ENCODE peak calls at places on chromosomes 5 and 9, in nine cellular contexts. One of them, this sample, is unnamed.
A peak's percentile ranks its signal among the peaks of the same experiment; 100 is the strongest.

GRCh38 chr5:68178579-68178978 is 37.0 kb upstream of the PIK3R1 start:
- DNase-seq in pancreas: no peak
- DNase-seq in IMR-90: no peak
- DNase-seq in A549: peak; percentile 27
- DNase-seq in foreskin fibroblast: peak; percentile 20
- DNase-seq in nephron progenitor cell: no peak
- DNase-seq in neural crest cell: no peak
- DNase-seq in activated B cell treated with CpG ODN at 0.5 μM for 24 hours: no peak
- DNase-seq in fibroblast of villous mesenchyme: no peak
- DNase-seq in this sample: no peak

GRCh38 chr5:169097374-169097831 is 203.5 kb downstream of the SLIT3 start:
- DNase-seq in pancreas: no peak
- DNase-seq in IMR-90: peak; percentile 2
- DNase-seq in A549: no peak
- DNase-seq in foreskin fibroblast: peak; percentile 73
- DNase-seq in nephron progenitor cell: peak; percentile 34
- DNase-seq in neural crest cell: no peak
- DNase-seq in activated B cell treated with CpG ODN at 0.5 μM for 24 hours: no peak
- DNase-seq in fibroblast of villous mesenchyme: no peak
- DNase-seq in this sample: no peak

GRCh38 chr9:98927724-98928123 is 16.0 kb upstream of the COL15A1 start:
- DNase-seq in pancreas: no peak
- DNase-seq in IMR-90: no peak
- DNase-seq in A549: no peak
- DNase-seq in foreskin fibroblast: no peak
- DNase-seq in nephron progenitor cell: no peak
- DNase-seq in neural crest cell: no peak
- DNase-seq in activated B cell treated with CpG ODN at 0.5 μM for 24 hours: no peak
- DNase-seq in fibroblast of villous mesenchyme: no peak
- DNase-seq in this sample: no peak

GRCh38 chr9:27749838-27750237 is 176.6 kb upstream of the C9orf72 start:
- DNase-seq in pancreas: no peak
- DNase-seq in IMR-90: no peak
- DNase-seq in A549: no peak
- DNase-seq in foreskin fibroblast: no peak
- DNase-seq in nephron progenitor cell: no peak
- DNase-seq in neural crest cell: no peak
- DNase-seq in activated B cell treated with CpG ODN at 0.5 μM for 24 hours: no peak
- DNase-seq in fibroblast of villous mesenchyme: no peak
- DNase-seq in this sample: no peak

GRCh38 chr9:4933177-4933576 is 51.9 kb upstream of the JAK2 start:
- DNase-seq in pancreas: no peak
- DNase-seq in IMR-90: no peak
- DNase-seq in A549: no peak
- DNase-seq in foreskin fibroblast: peak; percentile 42
- DNase-seq in nephron progenitor cell: no peak
- DNase-seq in neural crest cell: no peak
- DNase-seq in activated B cell treated with CpG ODN at 0.5 μM for 24 hours: no peak
- DNase-seq in fibroblast of villous mesenchyme: no peak
- DNase-seq in this sample: no peak

GRCh38 chr9:111067472-111067871 is 29.2 kb upstream of the LPAR1 start:
- DNase-seq in pancreas: no peak
- DNase-seq in IMR-90: no peak
- DNase-seq in A549: no peak
- DNase-seq in foreskin fibroblast: peak; percentile 47
- DNase-seq in nephron progenitor cell: no peak
- DNase-seq in neural crest cell: no peak
- DNase-seq in activated B cell treated with CpG ODN at 0.5 μM for 24 hours: no peak
- DNase-seq in fibroblast of villous mesenchyme: peak; percentile 22
- DNase-seq in this sample: no peak

GRCh38 chr5:129904667-129905466 is 602 bp downstream of the CHSY3 start:
- DNase-seq in pancreas: peak; percentile 15
- DNase-seq in IMR-90: no peak
- DNase-seq in A549: peak; percentile 5
- DNase-seq in foreskin fibroblast: peak; percentile 57
- DNase-seq in nephron progenitor cell: peak; percentile 60
- DNase-seq in neural crest cell: peak; percentile 18
- DNase-seq in activated B cell treated with CpG ODN at 0.5 μM for 24 hours: no peak
- DNase-seq in fibroblast of villous mesenchyme: no peak
- DNase-seq in this sample: no peak

GRCh38 chr5:126947146-126948010 is 83.0 kb downstream of the MARCHF3 start:
- DNase-seq in pancreas: peak; percentile 15
- DNase-seq in IMR-90: no peak
- DNase-seq in A549: no peak
- DNase-seq in foreskin fibroblast: no peak
- DNase-seq in nephron progenitor cell: no peak
- DNase-seq in neural crest cell: no peak
- DNase-seq in activated B cell treated with CpG ODN at 0.5 μM for 24 hours: no peak
- DNase-seq in fibroblast of villous mesenchyme: no peak
- DNase-seq in this sample: no peak

GRCh38 chr9:36191696-36192095 is 975 bp downstream of the CLTA start:
- DNase-seq in pancreas: no peak
- DNase-seq in IMR-90: no peak
- DNase-seq in A549: no peak
- DNase-seq in foreskin fibroblast: no peak
- DNase-seq in nephron progenitor cell: peak; percentile 33
- DNase-seq in neural crest cell: no peak
- DNase-seq in activated B cell treated with CpG ODN at 0.5 μM for 24 hours: no peak
- DNase-seq in fibroblast of villous mesenchyme: no peak
- DNase-seq in this sample: no peak

GRCh38 chr5:138448481-138449398 is 9.9 kb downstream of the REEP2 start:
- DNase-seq in pancreas: no peak
- DNase-seq in IMR-90: peak; percentile 36
- DNase-seq in A549: peak; percentile 34
- DNase-seq in foreskin fibroblast: peak; percentile 52
- DNase-seq in nephron progenitor cell: no peak
- DNase-seq in neural crest cell: no peak
- DNase-seq in activated B cell treated with CpG ODN at 0.5 μM for 24 hours: no peak
- DNase-seq in fibroblast of villous mesenchyme: no peak
- DNase-seq in this sample: no peak

GRCh38 chr9:133708770-133709611 is 29.2 kb downstream of the SARDH start:
- DNase-seq in pancreas: no peak
- DNase-seq in IMR-90: no peak
- DNase-seq in A549: no peak
- DNase-seq in foreskin fibroblast: no peak
- DNase-seq in nephron progenitor cell: peak; percentile 78
- DNase-seq in neural crest cell: no peak
- DNase-seq in activated B cell treated with CpG ODN at 0.5 μM for 24 hours: peak; percentile 31
- DNase-seq in fibroblast of villous mesenchyme: no peak
- DNase-seq in this sample: no peak

GRCh38 chr9:22244141-22245011 is 202.2 kb upstream of the DMRTA1 start:
- DNase-seq in pancreas: no peak
- DNase-seq in IMR-90: peak; percentile 63
- DNase-seq in A549: peak; percentile 71
- DNase-seq in foreskin fibroblast: peak; percentile 78
- DNase-seq in nephron progenitor cell: peak; percentile 45
- DNase-seq in neural crest cell: peak; percentile 19
- DNase-seq in activated B cell treated with CpG ODN at 0.5 μM for 24 hours: no peak
- DNase-seq in fibroblast of villous mesenchyme: peak; percentile 69
- DNase-seq in this sample: no peak

GRCh38 chr5:162067651-162068411 is at the start of gene GABRG2:
- DNase-seq in pancreas: no peak
- DNase-seq in IMR-90: no peak
- DNase-seq in A549: no peak
- DNase-seq in foreskin fibroblast: no peak
- DNase-seq in nephron progenitor cell: no peak
- DNase-seq in neural crest cell: no peak
- DNase-seq in activated B cell treated with CpG ODN at 0.5 μM for 24 hours: no peak
- DNase-seq in fibroblast of villous mesenchyme: no peak
- DNase-seq in this sample: no peak

GRCh38 chr9:126149661-126150060 is 177.0 kb upstream of the MVB12B start:
- DNase-seq in pancreas: no peak
- DNase-seq in IMR-90: no peak
- DNase-seq in A549: no peak
- DNase-seq in foreskin fibroblast: no peak
- DNase-seq in nephron progenitor cell: no peak
- DNase-seq in neural crest cell: no peak
- DNase-seq in activated B cell treated with CpG ODN at 0.5 μM for 24 hours: no peak
- DNase-seq in fibroblast of villous mesenchyme: no peak
- DNase-seq in this sample: no peak

GRCh38 chr9:136996361-136997281 is at the start of gene CLIC3:
- DNase-seq in pancreas: no peak
- DNase-seq in IMR-90: no peak
- DNase-seq in A549: peak; percentile 51
- DNase-seq in foreskin fibroblast: peak; percentile 42
- DNase-seq in nephron progenitor cell: peak; percentile 40
- DNase-seq in neural crest cell: no peak
- DNase-seq in activated B cell treated with CpG ODN at 0.5 μM for 24 hours: peak; percentile 40
- DNase-seq in fibroblast of villous mesenchyme: peak; percentile 47
- DNase-seq in this sample: no peak

GRCh38 chr5:144566747-144567415 is 396.2 kb downstream of the KCTD16 start:
- DNase-seq in pancreas: no peak
- DNase-seq in IMR-90: peak; percentile 76
- DNase-seq in A549: no peak
- DNase-seq in foreskin fibroblast: peak; percentile 65
- DNase-seq in nephron progenitor cell: no peak
- DNase-seq in neural crest cell: no peak
- DNase-seq in activated B cell treated with CpG ODN at 0.5 μM for 24 hours: no peak
- DNase-seq in fibroblast of villous mesenchyme: no peak
- DNase-seq in this sample: no peak

GRCh38 chr5:6736106-6736505 is 22.9 kb downstream of the TENT4A start:
- DNase-seq in pancreas: no peak
- DNase-seq in IMR-90: no peak
- DNase-seq in A549: no peak
- DNase-seq in foreskin fibroblast: no peak
- DNase-seq in nephron progenitor cell: no peak
- DNase-seq in neural crest cell: no peak
- DNase-seq in activated B cell treated with CpG ODN at 0.5 μM for 24 hours: no peak
- DNase-seq in fibroblast of villous mesenchyme: no peak
- DNase-seq in this sample: no peak

GRCh38 chr5:147098233-147098790 is 136.5 kb upstream of the STK32A start:
- DNase-seq in pancreas: peak; percentile 43
- DNase-seq in IMR-90: peak; percentile 34
- DNase-seq in A549: peak; percentile 37
- DNase-seq in foreskin fibroblast: peak; percentile 22
- DNase-seq in nephron progenitor cell: peak; percentile 38
- DNase-seq in neural crest cell: peak; percentile 51
- DNase-seq in activated B cell treated with CpG ODN at 0.5 μM for 24 hours: no peak
- DNase-seq in fibroblast of villous mesenchyme: peak; percentile 54
- DNase-seq in this sample: no peak
- TF ChIP-seq CTCF in pancreas: peak; percentile 48
- TF ChIP-seq CTCF in IMR-90: peak; percentile 55
- TF ChIP-seq CTCF in A549: no peak
- TF ChIP-seq CTCF in foreskin fibroblast: peak; percentile 46
- TF ChIP-seq CTCF in nephron progenitor cell: peak; percentile 52
- TF ChIP-seq CTCF in neural crest cell: peak; percentile 72
- TF ChIP-seq CTCF in activated B cell treated with CpG ODN at 0.5 μM for 24 hours: no peak
- TF ChIP-seq CTCF in fibroblast of villous mesenchyme: peak; percentile 60
- TF ChIP-seq CTCF in this sample: peak; percentile 36

DNA sequence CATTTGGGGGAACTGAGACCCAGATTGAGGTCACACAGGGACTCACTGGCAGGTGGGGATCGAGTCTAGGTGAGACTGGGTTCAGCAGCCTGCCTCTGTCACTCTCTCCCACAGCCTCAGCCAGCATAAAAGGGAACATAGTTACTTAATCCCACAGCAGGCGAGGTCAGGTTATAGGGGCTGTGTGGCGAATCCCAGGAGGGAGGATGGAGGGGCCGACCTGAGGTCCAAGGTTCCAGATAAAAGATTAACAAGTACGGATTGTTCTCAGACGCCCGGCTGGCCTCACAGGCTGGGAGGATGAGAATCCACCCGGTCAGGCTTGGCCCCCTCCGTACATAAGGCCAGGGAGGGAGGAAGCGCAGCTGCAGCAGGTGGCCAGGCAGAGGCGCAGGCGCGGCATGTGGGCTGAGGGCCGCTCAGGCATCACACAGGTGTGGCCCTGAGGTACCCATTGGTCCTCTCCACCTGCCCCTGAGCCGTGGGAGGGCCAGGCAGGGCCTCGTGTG is 3.3 kb downstream of the SUSD3 start:
- DNase-seq in pancreas: no peak
- DNase-seq in IMR-90: no peak
- DNase-seq in A549: peak; percentile 20
- DNase-seq in foreskin fibroblast: no peak
- DNase-seq in nephron progenitor cell: no peak
- DNase-seq in neural crest cell: no peak
- DNase-seq in activated B cell treated with CpG ODN at 0.5 μM for 24 hours: no peak
- DNase-seq in fibroblast of villous mesenchyme: no peak
- DNase-seq in this sample: no peak
- TF ChIP-seq CTCF in pancreas: no peak
- TF ChIP-seq CTCF in IMR-90: no peak
- TF ChIP-seq CTCF in A549: no peak
- TF ChIP-seq CTCF in foreskin fibroblast: no peak
- TF ChIP-seq CTCF in nephron progenitor cell: no peak
- TF ChIP-seq CTCF in neural crest cell: no peak
- TF ChIP-seq CTCF in activated B cell treated with CpG ODN at 0.5 μM for 24 hours: no peak
- TF ChIP-seq CTCF in fibroblast of villous mesenchyme: no peak
- TF ChIP-seq CTCF in this sample: no peak

DNA sequence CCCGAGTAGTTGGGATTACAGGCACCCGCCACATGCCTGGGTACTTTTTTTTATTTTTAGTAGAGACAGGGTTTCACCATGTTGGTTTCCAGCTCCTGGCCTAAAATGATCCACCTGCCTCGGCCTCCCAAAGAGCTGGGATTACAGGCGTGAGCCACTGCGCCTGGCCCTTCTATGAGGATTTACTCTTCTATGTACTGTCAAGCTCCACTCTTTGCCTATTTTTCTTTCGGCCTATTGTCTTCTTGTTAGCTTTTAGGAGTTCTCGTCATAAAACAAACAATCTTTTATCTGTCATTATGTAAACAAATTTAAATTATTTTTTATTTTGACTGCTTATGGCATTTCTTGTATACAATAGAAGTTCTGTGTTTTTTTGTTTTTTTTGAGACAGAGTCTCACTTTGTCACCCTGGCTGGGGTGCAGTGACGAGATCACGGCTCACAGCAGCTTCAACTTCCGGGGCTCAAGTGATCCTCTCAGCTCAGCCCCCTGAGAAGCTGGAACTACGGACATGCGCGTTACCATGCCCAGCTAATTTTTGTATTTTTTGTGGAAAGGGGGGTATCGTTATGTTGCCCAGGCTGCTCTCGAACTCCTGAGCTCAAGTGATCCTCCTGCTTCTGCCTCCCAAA is 29.4 kb downstream of the CSNK1A1 start:
- DNase-seq in pancreas: no peak
- DNase-seq in IMR-90: no peak
- DNase-seq in A549: no peak
- DNase-seq in foreskin fibroblast: no peak
- DNase-seq in nephron progenitor cell: no peak
- DNase-seq in neural crest cell: no peak
- DNase-seq in activated B cell treated with CpG ODN at 0.5 μM for 24 hours: no peak
- DNase-seq in fibroblast of villous mesenchyme: no peak
- DNase-seq in this sample: no peak
- TF ChIP-seq CTCF in pancreas: no peak
- TF ChIP-seq CTCF in IMR-90: no peak
- TF ChIP-seq CTCF in A549: no peak
- TF ChIP-seq CTCF in foreskin fibroblast: no peak
- TF ChIP-seq CTCF in nephron progenitor cell: no peak
- TF ChIP-seq CTCF in neural crest cell: no peak
- TF ChIP-seq CTCF in activated B cell treated with CpG ODN at 0.5 μM for 24 hours: no peak
- TF ChIP-seq CTCF in fibroblast of villous mesenchyme: no peak
- TF ChIP-seq CTCF in this sample: no peak

DNA sequence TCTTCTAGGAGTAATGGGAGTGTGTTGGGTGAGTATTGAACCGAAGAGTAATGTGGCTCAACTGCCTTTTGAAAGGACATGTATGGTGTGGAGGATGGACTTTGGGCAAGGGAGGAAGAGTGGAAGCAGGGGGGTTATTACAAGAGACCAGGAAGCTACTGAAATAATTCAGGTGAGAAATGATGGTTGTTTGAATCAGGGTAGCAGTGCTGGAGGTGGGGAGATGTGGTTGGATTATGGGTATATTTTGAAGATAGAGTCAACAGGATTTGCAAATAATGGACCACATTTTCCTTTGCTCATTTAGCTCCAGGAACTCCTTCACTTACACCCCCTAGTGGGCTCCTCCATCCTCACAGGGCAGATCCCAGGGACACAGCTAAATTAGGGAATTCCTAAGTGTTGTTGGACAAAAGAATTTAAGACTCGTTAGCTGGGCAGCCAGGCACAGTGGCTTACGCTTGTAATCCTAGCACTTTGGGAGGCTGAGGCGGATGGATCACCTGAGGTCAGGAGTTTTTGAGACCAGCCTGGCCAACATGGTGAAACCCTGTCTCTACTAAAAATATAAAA is 1.2 kb upstream of the SLC4A9 start:
- DNase-seq in pancreas: no peak
- DNase-seq in IMR-90: peak; percentile 51
- DNase-seq in A549: peak; percentile 51
- DNase-seq in foreskin fibroblast: peak; percentile 77
- DNase-seq in nephron progenitor cell: peak; percentile 33
- DNase-seq in neural crest cell: no peak
- DNase-seq in activated B cell treated with CpG ODN at 0.5 μM for 24 hours: no peak
- DNase-seq in fibroblast of villous mesenchyme: peak; percentile 49
- DNase-seq in this sample: no peak
- TF ChIP-seq CTCF in pancreas: no peak
- TF ChIP-seq CTCF in IMR-90: peak; percentile 64
- TF ChIP-seq CTCF in A549: peak; percentile 13
- TF ChIP-seq CTCF in foreskin fibroblast: peak; percentile 68
- TF ChIP-seq CTCF in nephron progenitor cell: peak; percentile 45
- TF ChIP-seq CTCF in neural crest cell: peak; percentile 55
- TF ChIP-seq CTCF in activated B cell treated with CpG ODN at 0.5 μM for 24 hours: no peak
- TF ChIP-seq CTCF in fibroblast of villous mesenchyme: peak; percentile 63
- TF ChIP-seq CTCF in this sample: no peak